ENCODE peak calls at places on chromosomes 1 and 21, in six cellular contexts. P is mammary epithelial cell, J is progenitor cell of endocrine pancreas, N is mesothelial cell of epicardium, Q is HFFc6, B is pancreas. T is an unnamed sample.

GRCh38 chr1:109639063-109639840 is 16.6 kb upstream of the GSTM4 start:
- DNase-seq in B (no peak), N (no peak), P (no peak), J (no peak), Q (no peak), T (no peak)

GRCh38 chr1:12166834-12167492 is at the start of gene TNFRSF1B:
- DNase-seq in B (peak), P (peak), J (peak), N (no peak), Q (no peak), T (no peak)

GRCh38 chr1:44316231-44316759 is 38.8 kb downstream of the ERI3 start:
- DNase-seq in Q (no peak), P (no peak), B (no peak), N (no peak), J (no peak), T (no peak)

GRCh38 chr1:88117597-88117996 is 566.5 kb upstream of the PKN2 start:
- DNase-seq in B (no peak), P (no peak), Q (no peak), N (no peak), J (no peak), T (no peak)

GRCh38 chr1:235009074-235009473 is 119.6 kb downstream of the TOMM20 start:
- DNase-seq in N (no peak), B (no peak), J (no peak), Q (no peak), P (no peak), T (no peak)

GRCh38 chr1:109803901-109804331 is 40.2 kb upstream of the EPS8L3 start:
- DNase-seq in Q (no peak), N (no peak), B (no peak), P (no peak), J (no peak), T (no peak)

GRCh38 chr1:53137729-53138128 is 4.7 kb downstream of the SLC1A7 start:
- DNase-seq in B (no peak), Q (no peak), N (no peak), J (no peak), P (no peak), T (no peak)

GRCh38 chr1:75539230-75540116 is 71.4 kb downstream of the SLC44A5 start:
- DNase-seq in N (no peak), J (no peak), Q (no peak), B (peak), P (no peak), T (peak)

GRCh38 chr1:72777918-72778317 is 495.6 kb upstream of the NEGR1 start:
- DNase-seq in N (no peak), Q (no peak), J (no peak), P (no peak), B (no peak), T (no peak)

GRCh38 chr1:116855220-116855619 is 54.5 kb upstream of the PTGFRN start:
- DNase-seq in J (no peak), P (no peak), B (peak), Q (peak), N (no peak), T (no peak)

GRCh38 chr1:94247146-94248094 is 10.0 kb upstream of the ARHGAP29 start:
- DNase-seq in J (peak), Q (peak), P (peak), B (peak), N (peak), T (peak)

GRCh38 chr1:210618379-210618778 is 289.7 kb downstream of the HHAT start:
- DNase-seq in P (no peak), J (no peak), B (no peak), Q (no peak), N (no peak), T (no peak)

GRCh38 chr1:184618851-184619250 is 135.8 kb downstream of the EDEM3 start:
- DNase-seq in B (no peak), Q (no peak), P (no peak), N (no peak), J (no peak), T (no peak)

GRCh38 chr1:58964880-58965279 is 181.0 kb upstream of the JUN start:
- DNase-seq in N (no peak), P (peak), Q (no peak), J (no peak), B (peak), T (peak)

GRCh38 chr1:116390195-116390594 is 17.2 kb downstream of the ATP1A1 start:
- DNase-seq in J (no peak), Q (no peak), P (no peak), B (no peak), N (no peak), T (no peak)

GRCh38 chr1:192700834-192701271 is 64.9 kb downstream of the RGS13 start:
- DNase-seq in J (no peak), B (no peak), P (peak), N (no peak), Q (peak), T (peak)

GRCh38 chr1:39675220-39675619 is 3.3 kb upstream of the NT5C1A start:
- DNase-seq in J (no peak), P (peak), N (no peak), Q (no peak), B (peak), T (peak)

GRCh38 chr1:89762431-89762800 is 58.4 kb upstream of the LRRC8D start:
- DNase-seq in P (no peak), Q (no peak), N (no peak), B (no peak), J (no peak), T (no peak)

GRCh38 chr1:117967472-117967871 is 37.9 kb downstream of the WDR3 start:
- DNase-seq in Q (peak), J (no peak), B (no peak), P (peak), N (no peak), T (peak)

GRCh38 chr21:35528109-35529042 is 479.3 kb upstream of the RUNX1 start:
- DNase-seq in Q (no peak), N (no peak), J (no peak), P (no peak), B (no peak), T (no peak)

GRCh38 chr1:147641695-147642592 is 28.4 kb downstream of the ACP6 start:
- DNase-seq in N (no peak), Q (peak), P (peak), B (peak), J (peak), T (peak)

GRCh38 chr21:37546949-37547614 is 180.5 kb downstream of the DYRK1A start:
- DNase-seq in N (no peak), P (no peak), B (no peak), Q (no peak), J (no peak), T (no peak)

GRCh38 chr1:100730130-100730529 is 10.6 kb downstream of the VCAM1 start:
- DNase-seq in J (no peak), P (no peak), Q (no peak), N (no peak), B (no peak), T (no peak)

GRCh38 chr1:223411309-223411708 is 18.1 kb downstream of the CCDC185 start:
- DNase-seq in B (no peak), Q (peak), N (no peak), P (peak), J (no peak), T (no peak)

GRCh38 chr1:156128749-156129682 is 14.5 kb downstream of the LMNA start:
- DNase-seq in P (no peak), B (no peak), Q (peak), J (no peak), N (no peak), T (peak)

GRCh38 chr1:181056560-181056959 is 22.8 kb downstream of the MR1 start:
- DNase-seq in N (no peak), P (no peak), Q (no peak), J (no peak), B (no peak), T (no peak)

GRCh38 chr1:187551061-187551460 is 722.3 kb downstream of the PLA2G4A start:
- DNase-seq in B (no peak), N (no peak), P (no peak), J (no peak), Q (no peak), T (no peak)

GRCh38 chr1:113141650-113142473 is 68.9 kb downstream of the LRIG2 start:
- DNase-seq in B (no peak), P (peak), N (no peak), J (no peak), Q (peak), T (peak)

GRCh38 chr1:150613061-150613920 is 16.1 kb downstream of the ENSA start:
- DNase-seq in N (no peak), Q (peak), J (no peak), B (no peak), P (peak), T (peak)

GRCh38 chr1:5982276-5982675 is 9.9 kb downstream of the NPHP4 start:
- DNase-seq in P (no peak), N (no peak), Q (no peak), J (no peak), B (no peak), T (no peak)

GRCh38 chr1:5978452-5978851 is 13.8 kb downstream of the NPHP4 start:
- DNase-seq in B (no peak), P (no peak), N (peak), Q (peak), J (no peak), T (no peak)

GRCh38 chr1:5981009-5981380 is 11.2 kb downstream of the NPHP4 start:
- DNase-seq in J (no peak), P (no peak), N (no peak), B (no peak), Q (no peak), T (no peak)

GRCh38 chr1:5979536-5980313 is 12.5 kb downstream of the NPHP4 start:
- DNase-seq in Q (no peak), J (no peak), N (no peak), B (no peak), P (no peak), T (no peak)

GRCh38 chr1:5980314-5981008 is 11.8 kb downstream of the NPHP4 start:
- DNase-seq in Q (no peak), P (no peak), N (no peak), B (no peak), J (no peak), T (peak)
- TF ChIP-seq CTCF in Q (peak), P (no peak), N (peak), B (no peak), J (no peak), T (no peak)

DNA sequence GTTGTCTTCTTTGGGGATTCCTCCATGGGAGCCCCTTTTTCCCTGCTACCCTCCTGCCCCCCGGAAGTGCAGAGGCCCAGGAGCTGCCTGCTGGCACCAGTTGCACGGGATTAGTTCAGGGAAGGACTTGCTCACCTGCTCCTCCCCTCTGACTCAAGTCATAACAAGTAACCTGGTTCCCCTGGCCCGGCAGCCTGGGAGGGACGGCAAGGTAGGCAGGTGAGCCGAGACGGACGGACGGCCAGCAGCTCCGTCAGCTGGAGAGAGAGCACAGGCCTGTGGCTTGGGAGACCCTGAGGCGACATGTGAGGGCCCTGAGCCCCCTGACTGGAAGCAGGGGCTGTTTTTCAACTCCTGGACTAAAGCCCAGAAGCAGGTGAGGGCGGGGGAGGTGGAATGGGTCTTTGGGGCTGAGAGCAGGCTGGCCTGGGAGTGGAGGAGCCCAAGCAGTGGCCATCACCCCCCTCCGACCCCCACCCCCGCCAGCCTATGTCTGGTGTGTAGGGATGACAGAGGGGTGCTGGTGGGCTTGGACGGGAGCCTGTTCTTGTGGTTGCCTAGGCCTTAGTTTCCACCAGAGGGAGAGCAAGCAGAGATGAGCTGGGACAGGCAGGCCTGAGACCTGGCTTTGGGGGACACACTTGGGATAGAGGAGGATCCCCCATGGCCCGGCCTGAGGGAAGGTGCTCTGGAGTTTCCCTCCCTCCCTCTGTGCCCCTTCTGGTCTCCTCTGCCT is at the start of gene INAVA:
- DNase-seq in B (peak), N (no peak), J (no peak), Q (no peak), P (peak), T (peak)
- TF ChIP-seq CTCF in B (no peak), N (no peak), J (no peak), Q (no peak), P (no peak), T (peak)

GRCh38 chr21:43858806-43859648 is 6.0 kb upstream of the AGPAT3 start:
- DNase-seq in J (no peak), B (no peak), N (no peak), P (no peak), Q (no peak), T (no peak)
- TF ChIP-seq CTCF in J (no peak), B (no peak), N (no peak), P (no peak), Q (no peak), T (no peak)

DNA sequence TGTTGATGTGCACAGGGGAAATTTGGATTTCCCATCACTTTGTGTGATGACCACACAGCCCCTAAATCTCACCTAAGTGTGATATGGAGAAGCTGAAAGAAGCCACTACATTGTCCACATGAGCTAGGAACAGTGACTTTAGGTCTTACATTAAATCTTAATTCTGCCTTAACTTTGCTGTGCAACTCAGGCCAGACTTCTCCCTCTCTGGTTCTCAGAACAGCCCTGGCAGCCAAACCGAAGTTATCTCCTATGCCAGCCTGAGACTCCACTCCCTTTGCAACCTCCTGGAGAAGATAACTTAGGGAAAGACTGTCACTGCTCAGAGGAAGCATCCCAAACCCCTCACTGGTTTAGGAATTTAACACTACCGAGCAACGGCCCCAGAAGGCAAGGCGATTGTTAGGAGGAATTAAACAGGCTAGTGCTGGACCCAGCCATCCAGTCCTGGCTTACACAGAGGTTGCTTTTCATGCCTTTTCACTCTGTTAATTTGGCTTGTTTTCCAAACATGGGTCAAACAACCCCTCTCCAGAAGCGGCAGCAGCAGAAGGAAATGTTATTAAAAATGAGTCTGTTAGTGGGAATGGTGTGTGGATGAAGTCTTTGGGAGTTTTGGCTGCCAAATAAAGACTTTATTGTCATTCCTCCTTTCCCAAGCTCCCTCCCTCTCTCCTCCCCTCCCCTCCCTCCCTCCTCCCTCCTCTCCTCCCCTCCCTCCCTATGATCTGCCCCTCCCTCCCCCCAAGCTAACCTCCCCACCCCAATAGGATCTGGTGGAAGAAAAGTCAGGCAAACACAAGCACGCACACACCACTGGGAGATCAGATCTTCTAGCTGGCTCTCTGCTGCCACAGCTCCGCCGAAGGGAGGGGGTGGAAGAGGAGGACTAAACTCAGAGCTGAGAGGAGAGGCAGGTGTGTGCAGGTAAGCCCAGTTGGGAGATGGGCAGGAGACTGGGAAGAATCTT is at the start of gene PRELP:
- DNase-seq in B (peak), J (peak), N (no peak), Q (no peak), P (peak), T (peak)
- TF ChIP-seq CTCF in B (no peak), J (no peak), N (no peak), Q (no peak), P (no peak), T (no peak)

DNA sequence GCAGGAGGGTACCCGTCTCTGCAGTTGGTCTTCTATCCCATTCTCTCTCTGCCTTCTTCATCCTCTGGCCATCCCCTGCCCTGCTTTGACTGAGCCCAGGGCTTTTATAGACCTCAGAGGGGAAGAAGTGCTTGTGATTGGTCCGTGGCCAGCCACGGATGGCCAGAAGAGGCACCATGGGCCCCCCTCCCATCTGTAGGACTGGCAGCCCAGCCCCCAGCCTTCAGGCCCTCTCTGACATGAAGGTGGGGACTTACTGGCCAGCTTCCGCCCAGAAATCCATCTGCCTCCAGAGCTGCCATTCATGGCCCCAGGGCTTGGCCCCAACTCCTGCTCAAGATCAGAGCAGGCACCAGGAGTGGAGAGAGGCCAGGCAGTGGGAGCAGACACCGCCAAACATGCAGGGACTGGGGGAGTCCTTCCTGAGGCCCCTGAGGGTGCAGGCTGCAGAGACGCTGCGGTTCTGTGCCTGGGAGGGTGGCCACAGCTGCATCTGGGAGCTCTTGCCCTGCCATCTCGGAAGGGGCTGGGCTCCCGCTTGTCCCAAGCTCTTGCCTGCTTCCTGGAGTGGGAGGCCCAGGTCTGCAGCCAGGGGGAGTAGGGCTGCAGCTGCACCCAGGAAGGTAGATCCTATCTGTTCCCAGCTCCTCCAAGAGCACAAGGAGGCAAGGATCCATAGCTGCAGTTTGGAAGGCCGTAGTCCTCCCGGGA is 698.6 kb upstream of the B3GALT2 start:
- DNase-seq in B (no peak), N (no peak), Q (no peak), J (no peak), P (no peak), T (no peak)
- TF ChIP-seq CTCF in B (no peak), N (no peak), Q (no peak), J (no peak), P (no peak), T (no peak)

DNA sequence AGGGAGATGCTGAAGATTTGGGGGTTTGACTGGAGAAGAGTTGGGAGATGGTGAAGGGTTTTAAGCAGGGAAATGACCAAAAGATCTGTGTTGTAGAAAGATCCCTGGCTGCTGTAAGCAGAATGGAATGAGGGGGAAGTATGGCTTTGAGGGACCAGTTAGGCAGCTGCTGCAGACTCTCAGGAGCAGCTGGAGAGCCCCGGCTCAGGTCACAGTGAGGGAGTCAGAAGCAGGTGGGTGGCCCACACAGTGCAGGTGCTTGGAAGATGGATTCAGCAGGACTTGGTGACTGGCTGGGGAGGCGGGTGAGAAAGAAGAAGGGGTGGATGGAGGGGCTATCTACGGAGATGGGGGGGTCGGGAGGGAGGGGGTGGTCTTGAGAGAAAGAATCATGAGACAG is 35.7 kb downstream of the EDN2 start:
- DNase-seq in J (no peak), N (no peak), B (no peak), P (no peak), Q (no peak), T (no peak)
- TF ChIP-seq CTCF in J (no peak), N (no peak), B (no peak), P (no peak), Q (no peak), T (no peak)